ENCODE peak calls at places on chromosomes 1 and 21, in four cellular contexts. Q is GM23338, D is heart right ventricle, J is stomach. N is an unnamed sample.

GRCh38 chr1:4500441-4500840 is 154.0 kb upstream of the AJAP1 start:
- DNase-seq in Q (no peak), J (no peak), D (no peak), N (no peak)

GRCh38 chr1:111604931-111605330 is 14.7 kb upstream of the RAP1A start:
- DNase-seq in Q (no peak), D (no peak), J (no peak), N (no peak)

GRCh38 chr1:33381979-33382378 is 48.9 kb downstream of the PHC2 start:
- DNase-seq in D (no peak), J (no peak), Q (no peak), N (no peak)

GRCh38 chr1:115283681-115284146 is 54.3 kb downstream of the NGF start:
- DNase-seq in J (no peak), D (peak; percentile 24), Q (no peak), N (no peak)

GRCh38 chr1:240658312-240658975 is 46.5 kb upstream of the GREM2 start:
- DNase-seq in J (no peak), D (no peak), Q (no peak), N (no peak)

GRCh38 chr1:166933633-166934032 is 41.7 kb downstream of the ILDR2 start:
- DNase-seq in J (no peak), Q (no peak), D (no peak), N (no peak)

GRCh38 chr1:156659994-156660751 is 17.0 kb downstream of the NES start:
- DNase-seq in J (peak; percentile 92), Q (peak; percentile 99), D (peak; percentile 98), N (peak; percentile 96)

GRCh38 chr1:67020765-67021164 is 33.2 kb downstream of the SLC35D1 start:
- DNase-seq in Q (no peak), D (no peak), J (no peak), N (no peak)

GRCh38 chr21:24110846-24111245 is 1496.4 kb downstream of the MRPL39 start:
- DNase-seq in J (no peak), D (no peak), Q (no peak), N (no peak)

GRCh38 chr1:155910621-155911121 is 478 bp downstream of the RIT1 start:
- DNase-seq in D (no peak), Q (peak; percentile 54), J (peak; percentile 32), N (peak; percentile 29)

GRCh38 chr1:39781349-39781715 is 7.3 kb downstream of the BMP8B start:
- DNase-seq in Q (no peak), J (no peak), D (no peak), N (no peak)

GRCh38 chr1:24870551-24871195 is 59.4 kb downstream of the RUNX3 start:
- DNase-seq in D (no peak), Q (no peak), J (peak; percentile 24), N (peak; percentile 21)

GRCh38 chr1:178091986-178092745 is 1.7 kb upstream of the RASAL2 start:
- DNase-seq in D (no peak), J (no peak), Q (no peak), N (no peak)

GRCh38 chr1:113940365-113941244 is 11.5 kb downstream of the HIPK1 start:
- DNase-seq in D (no peak), J (no peak), Q (no peak), N (no peak)

GRCh38 chr1:227546598-227547313 is 16.6 kb upstream of the ZNF678 start:
- DNase-seq in J (no peak), Q (no peak), D (no peak), N (no peak)

GRCh38 chr1:195516036-195516435 is 1092.2 kb downstream of the KCNT2 start:
- DNase-seq in D (no peak), J (no peak), Q (no peak), N (no peak)

GRCh38 chr1:58107943-58108342 is 438.6 kb downstream of the OMA1 start:
- DNase-seq in D (no peak), J (no peak), Q (no peak), N (no peak)

GRCh38 chr1:239947789-239948188 is 143.9 kb upstream of the FMN2 start:
- DNase-seq in D (no peak), Q (no peak), J (no peak), N (no peak)

GRCh38 chr1:61887921-61888564 is 145.8 kb downstream of the PATJ start:
- DNase-seq in D (peak; percentile 33), Q (no peak), J (no peak), N (no peak)

GRCh38 chr1:10866314-10867091 is 70.1 kb upstream of the CASZ1 start:
- DNase-seq in D (no peak), Q (peak; percentile 81), J (no peak), N (peak; percentile 34)

GRCh38 chr21:38671716-38672115 is 134.0 kb upstream of the ETS2 start:
- DNase-seq in Q (no peak), J (no peak), D (no peak), N (no peak)

GRCh38 chr1:20080441-20081330 is 10.7 kb downstream of the PLA2G5 start:
- DNase-seq in J (no peak), D (no peak), Q (no peak), N (no peak)

DNA sequence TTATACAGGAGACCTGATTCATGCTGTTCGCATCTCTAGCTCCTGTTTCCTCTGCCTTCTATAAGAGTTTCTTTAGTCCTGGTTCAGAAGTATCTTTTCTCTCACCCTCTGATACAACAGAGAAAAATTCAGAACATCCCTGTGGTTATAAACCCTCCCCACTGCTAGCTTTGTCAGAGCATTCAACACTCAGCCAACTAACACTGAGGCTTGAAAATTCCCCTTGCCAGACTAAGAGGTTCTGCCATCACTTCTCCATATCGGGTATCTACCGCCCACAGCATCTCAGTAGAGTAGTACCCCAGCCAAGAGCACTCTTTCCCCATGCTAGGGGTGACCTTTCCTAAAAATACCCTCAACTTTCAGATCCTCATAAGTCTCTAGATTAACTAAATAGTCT is 19.6 kb upstream of the PIK3R3 start:
- DNase-seq in D (no peak), Q (no peak), J (no peak), N (no peak)
- H3K4me1 ChIP-seq in D (no peaks in the 10 kb centered on the region), Q (no peaks in the 10 kb centered on the region), J (no peaks in the 10 kb centered on the region), N (no peaks in the 10 kb centered on the region)

DNA sequence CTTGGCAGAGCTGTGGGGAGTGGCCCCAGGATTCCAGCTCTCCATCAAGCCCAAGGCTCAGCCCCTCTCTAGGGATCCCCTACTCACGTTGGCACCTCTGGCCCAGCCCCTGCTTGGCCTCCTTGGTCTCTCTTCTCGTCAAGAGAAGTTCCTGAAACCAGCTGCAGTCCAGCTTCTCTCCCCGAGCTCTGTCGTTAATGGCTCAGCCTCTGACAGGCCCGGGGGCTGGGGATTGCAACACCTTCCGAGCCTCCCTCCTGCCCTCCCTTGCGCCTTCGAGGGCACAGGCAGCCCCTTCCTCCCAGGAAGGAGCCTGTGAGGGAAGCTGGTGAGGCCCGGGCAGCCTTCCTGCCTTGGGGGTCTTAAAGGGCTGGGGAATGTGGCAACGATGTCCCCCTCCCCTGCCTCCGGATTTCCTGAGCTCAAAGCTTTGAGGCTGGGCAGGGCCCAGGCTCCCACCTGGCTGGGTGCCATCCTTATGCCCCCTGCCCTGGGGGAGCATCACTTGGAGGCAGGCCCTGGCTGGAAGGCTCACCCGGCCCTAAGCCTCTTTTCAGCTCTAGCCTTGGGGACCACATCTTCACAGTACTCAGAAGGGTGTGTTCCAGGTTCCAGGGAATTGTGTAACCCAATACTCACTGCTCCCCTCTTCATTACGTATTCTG is at the start of gene CSF3R:
- DNase-seq in Q (no peak), J (no peak), D (no peak), N (no peak)
- H3K4me3 ChIP-seq in Q (no peak within 1 kb of the TSS), J (no peak within 1 kb of the TSS), D (peak within 1 kb of the TSS; percentile 30), N (no peak within 1 kb of the TSS)

DNA sequence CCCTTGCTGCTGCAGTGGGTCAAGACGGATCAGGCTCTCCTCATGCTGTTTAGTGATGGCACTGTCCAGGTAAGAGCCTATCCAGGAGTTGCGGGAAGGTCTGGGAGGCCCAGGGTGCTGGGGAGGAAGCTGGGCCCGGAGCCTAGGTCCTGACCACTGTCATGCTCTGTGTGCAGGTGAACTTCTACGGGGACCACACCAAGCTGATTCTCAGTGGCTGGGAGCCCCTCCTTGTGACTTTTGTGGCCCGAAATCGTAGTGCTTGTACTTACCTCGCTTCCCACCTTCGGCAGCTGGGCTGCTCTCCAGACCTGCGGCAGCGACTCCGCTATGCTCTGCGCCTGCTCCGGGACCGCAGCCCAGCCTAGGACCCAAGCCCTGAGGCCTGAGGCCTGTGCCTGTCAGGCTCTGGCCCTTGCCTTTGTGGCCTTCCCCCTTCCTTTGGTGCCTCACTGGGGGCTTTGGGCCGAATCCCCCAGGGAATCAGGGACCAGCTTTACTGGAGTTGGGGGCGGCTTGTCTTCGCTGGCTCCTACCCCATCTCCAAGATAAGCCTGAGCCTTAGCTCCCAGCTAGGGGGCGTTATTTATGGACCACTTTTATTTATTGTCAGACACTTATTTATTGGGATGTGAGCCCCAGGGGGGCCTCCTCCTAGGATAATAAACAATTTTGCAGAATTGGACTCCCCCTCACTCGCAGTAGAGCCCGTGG is 1.7 kb downstream of the DYNLT4 start:
- DNase-seq in J (no peak), Q (no peak), D (no peak), N (no peak)
- H3K4me1 ChIP-seq in J (peaks cover 74% of the 10 kb centered on the region), Q (peaks cover 36% of the 10 kb centered on the region), D (peaks cover 89% of the 10 kb centered on the region), N (peaks cover 36% of the 10 kb centered on the region)

GRCh38 chr1:23529146-23530088 is 1.6 kb downstream of the E2F2 start:
- DNase-seq in D (no peak), Q (no peak), J (no peak), N (peak; percentile 76)
- H3K4me3 ChIP-seq in D (no peak overlapping the region), Q (peak overlapping the region; percentile 70), J (no peak overlapping the region), N (peak overlapping the region; percentile 63)

GRCh38 chr1:31788138-31788824 is 24.1 kb upstream of the ADGRB2 start:
- DNase-seq in Q (peak; percentile 97), J (peak; percentile 97), D (peak; percentile 94), N (peak; percentile 98)
- H3K4me1 ChIP-seq in Q (peaks cover 5% of the 10 kb centered on the region), J (peaks cover 20% of the 10 kb centered on the region), D (peaks cover 8% of the 10 kb centered on the region), N (no peaks in the 10 kb centered on the region)

DNA sequence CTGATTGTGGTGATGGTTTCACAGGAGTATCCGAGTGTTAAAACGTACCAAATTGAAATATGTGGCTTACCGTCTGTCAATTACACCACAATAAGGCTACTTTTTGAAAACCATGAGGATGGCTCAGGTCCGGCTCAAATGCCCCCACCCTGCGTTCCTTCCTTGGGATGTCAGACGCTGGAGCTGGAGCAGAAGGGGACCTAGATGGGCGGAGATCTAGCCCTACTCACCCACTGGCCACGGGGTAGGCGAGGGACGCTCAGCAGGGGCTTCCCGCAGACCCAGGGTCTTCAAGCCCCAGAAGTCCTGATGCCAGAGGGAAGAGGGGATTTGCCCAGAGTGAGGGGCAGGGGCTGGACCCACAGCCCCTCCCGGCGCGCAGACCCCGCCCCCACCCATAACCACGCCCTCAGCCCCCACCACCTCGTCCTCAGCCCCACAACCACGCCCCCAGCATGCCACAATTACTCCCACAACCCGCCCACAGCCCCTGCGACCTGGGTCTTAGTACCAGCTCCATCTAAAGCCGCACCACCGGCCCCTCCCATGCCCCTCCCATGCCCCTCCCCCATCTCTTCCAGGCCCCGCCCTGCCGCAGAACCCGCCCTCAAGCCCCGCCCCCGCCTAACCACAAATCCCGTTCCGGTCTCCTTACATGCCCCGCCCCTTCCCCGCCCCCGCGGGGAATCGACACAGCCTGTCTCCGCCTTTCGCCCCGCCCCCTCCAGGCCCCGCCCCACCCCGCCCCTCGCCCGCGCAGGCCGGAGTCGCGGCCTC is at the start of gene LRRC3:
- DNase-seq in D (peak; percentile 90), Q (peak; percentile 97), J (peak; percentile 88), N (peak; percentile 89)
- H3K4me3 ChIP-seq in D (peak within 1 kb of the TSS; percentile 73), Q (peak within 1 kb of the TSS; percentile 77), J (peak within 1 kb of the TSS; percentile 91), N (peak within 1 kb of the TSS; percentile 83)

DNA sequence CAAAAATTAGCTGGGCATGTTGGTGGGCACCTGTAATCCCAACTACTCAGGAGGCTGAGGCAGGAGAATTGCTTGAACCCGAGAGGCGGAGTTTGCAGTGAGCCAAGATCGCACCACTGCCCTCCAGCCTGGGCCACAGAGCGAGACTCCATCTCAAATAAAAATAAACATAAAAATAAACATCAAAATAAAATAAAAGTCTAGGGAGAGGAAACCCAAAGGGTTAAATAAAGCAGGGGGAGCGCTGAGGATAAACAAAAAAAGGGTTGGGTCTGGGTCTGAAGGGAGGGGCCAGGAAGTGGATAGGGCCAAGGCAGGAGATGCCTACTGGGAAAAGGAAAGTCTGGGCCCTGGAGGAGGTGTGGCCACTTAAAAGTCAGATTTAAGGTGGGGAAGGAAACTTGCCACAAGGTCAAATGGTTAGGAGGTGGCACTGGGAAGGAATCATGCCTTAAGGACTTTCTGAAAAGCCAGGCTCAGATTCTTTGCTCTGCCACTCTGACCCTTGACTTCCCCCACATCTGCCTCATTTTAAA is 150.0 kb downstream of the ADSS2 start:
- DNase-seq in D (no peak), J (peak; percentile 29), Q (no peak), N (peak; percentile 41)
- H3K4me1 ChIP-seq in D (no peaks in the 10 kb centered on the region), J (peaks cover 20% of the 10 kb centered on the region), Q (no peaks in the 10 kb centered on the region), N (no peaks in the 10 kb centered on the region)